ENCODE peak calls at places on chromosomes 16 and 17, in four cellular contexts. One of them, this sample, is unnamed.

GRCh38 chr17:37698132-37698615 is 46.7 kb downstream of the HNF1B start:
- DNase-seq in AG09319: no peak
- DNase-seq in stimulated activated CD4-positive, alpha-beta T cell treated with anti-CD3 and anti-CD28 coated beads, Interleukin-1b, Interleukin-23, amount 100 ng/mL, for 1 hour: no peak
- DNase-seq in HFFc6: peak; percentile 33
- DNase-seq in this sample: peak; percentile 51

GRCh38 chr16:21242756-21243155 is 9.3 kb downstream of the ANKS4B start:
- DNase-seq in AG09319: no peak
- DNase-seq in stimulated activated CD4-positive, alpha-beta T cell treated with anti-CD3 and anti-CD28 coated beads, Interleukin-1b, Interleukin-23, amount 100 ng/mL, for 1 hour: no peak
- DNase-seq in HFFc6: no peak
- DNase-seq in this sample: no peak

GRCh38 chr17:16943541-16944333 is 28.2 kb downstream of the TNFRSF13B start:
- DNase-seq in AG09319: no peak
- DNase-seq in stimulated activated CD4-positive, alpha-beta T cell treated with anti-CD3 and anti-CD28 coated beads, Interleukin-1b, Interleukin-23, amount 100 ng/mL, for 1 hour: no peak
- DNase-seq in HFFc6: no peak
- DNase-seq in this sample: no peak

GRCh38 chr16:52613508-52613907 is 66.6 kb upstream of the TOX3 start:
- DNase-seq in AG09319: no peak
- DNase-seq in stimulated activated CD4-positive, alpha-beta T cell treated with anti-CD3 and anti-CD28 coated beads, Interleukin-1b, Interleukin-23, amount 100 ng/mL, for 1 hour: no peak
- DNase-seq in HFFc6: no peak
- DNase-seq in this sample: no peak

GRCh38 chr17:40364906-40365305 is 369 bp upstream of the GJD3 start:
- DNase-seq in AG09319: no peak
- DNase-seq in stimulated activated CD4-positive, alpha-beta T cell treated with anti-CD3 and anti-CD28 coated beads, Interleukin-1b, Interleukin-23, amount 100 ng/mL, for 1 hour: no peak
- DNase-seq in HFFc6: no peak
- DNase-seq in this sample: no peak

GRCh38 chr17:61144876-61145564 is 254.6 kb upstream of the TBX2 start:
- DNase-seq in AG09319: no peak
- DNase-seq in stimulated activated CD4-positive, alpha-beta T cell treated with anti-CD3 and anti-CD28 coated beads, Interleukin-1b, Interleukin-23, amount 100 ng/mL, for 1 hour: no peak
- DNase-seq in HFFc6: no peak
- DNase-seq in this sample: no peak

GRCh38 chr16:48970216-48970615 is 311.4 kb downstream of the CBLN1 start:
- DNase-seq in AG09319: no peak
- DNase-seq in stimulated activated CD4-positive, alpha-beta T cell treated with anti-CD3 and anti-CD28 coated beads, Interleukin-1b, Interleukin-23, amount 100 ng/mL, for 1 hour: no peak
- DNase-seq in HFFc6: no peak
- DNase-seq in this sample: no peak

GRCh38 chr16:50588276-50588675 is 40.1 kb downstream of the NKD1 start:
- DNase-seq in AG09319: no peak
- DNase-seq in stimulated activated CD4-positive, alpha-beta T cell treated with anti-CD3 and anti-CD28 coated beads, Interleukin-1b, Interleukin-23, amount 100 ng/mL, for 1 hour: no peak
- DNase-seq in HFFc6: no peak
- DNase-seq in this sample: no peak

GRCh38 chr16:68778551-68779231 is 41.6 kb downstream of the CDH1 start:
- DNase-seq in AG09319: no peak
- DNase-seq in stimulated activated CD4-positive, alpha-beta T cell treated with anti-CD3 and anti-CD28 coated beads, Interleukin-1b, Interleukin-23, amount 100 ng/mL, for 1 hour: no peak
- DNase-seq in HFFc6: no peak
- DNase-seq in this sample: no peak

GRCh38 chr16:14050297-14051027 is 20.7 kb upstream of the MRTFB start:
- DNase-seq in AG09319: no peak
- DNase-seq in stimulated activated CD4-positive, alpha-beta T cell treated with anti-CD3 and anti-CD28 coated beads, Interleukin-1b, Interleukin-23, amount 100 ng/mL, for 1 hour: no peak
- DNase-seq in HFFc6: no peak
- DNase-seq in this sample: no peak

GRCh38 chr17:73007447-73007846 is 85.0 kb downstream of the SLC39A11 start:
- DNase-seq in AG09319: no peak
- DNase-seq in stimulated activated CD4-positive, alpha-beta T cell treated with anti-CD3 and anti-CD28 coated beads, Interleukin-1b, Interleukin-23, amount 100 ng/mL, for 1 hour: no peak
- DNase-seq in HFFc6: no peak
- DNase-seq in this sample: no peak

GRCh38 chr17:51397361-51398127 is 137.2 kb downstream of the UTP18 start:
- DNase-seq in AG09319: no peak
- DNase-seq in stimulated activated CD4-positive, alpha-beta T cell treated with anti-CD3 and anti-CD28 coated beads, Interleukin-1b, Interleukin-23, amount 100 ng/mL, for 1 hour: no peak
- DNase-seq in HFFc6: peak; percentile 32
- DNase-seq in this sample: peak; percentile 80

GRCh38 chr16:16028311-16028999 is 79.0 kb downstream of the ABCC1 start:
- DNase-seq in AG09319: no peak
- DNase-seq in stimulated activated CD4-positive, alpha-beta T cell treated with anti-CD3 and anti-CD28 coated beads, Interleukin-1b, Interleukin-23, amount 100 ng/mL, for 1 hour: no peak
- DNase-seq in HFFc6: no peak
- DNase-seq in this sample: no peak

GRCh38 chr17:81322271-81323082 is 27.4 kb upstream of the SLC38A10 start:
- DNase-seq in AG09319: no peak
- DNase-seq in stimulated activated CD4-positive, alpha-beta T cell treated with anti-CD3 and anti-CD28 coated beads, Interleukin-1b, Interleukin-23, amount 100 ng/mL, for 1 hour: no peak
- DNase-seq in HFFc6: no peak
- DNase-seq in this sample: no peak

GRCh38 chr17:61005358-61005757 is 327.7 kb downstream of the BCAS3 start:
- DNase-seq in AG09319: no peak
- DNase-seq in stimulated activated CD4-positive, alpha-beta T cell treated with anti-CD3 and anti-CD28 coated beads, Interleukin-1b, Interleukin-23, amount 100 ng/mL, for 1 hour: no peak
- DNase-seq in HFFc6: no peak
- DNase-seq in this sample: no peak

GRCh38 chr17:49887086-49887743 is 39.3 kb upstream of the TAC4 start:
- DNase-seq in AG09319: no peak
- DNase-seq in stimulated activated CD4-positive, alpha-beta T cell treated with anti-CD3 and anti-CD28 coated beads, Interleukin-1b, Interleukin-23, amount 100 ng/mL, for 1 hour: no peak
- DNase-seq in HFFc6: no peak
- DNase-seq in this sample: no peak

GRCh38 chr17:74392848-74393247 is 25.5 kb downstream of the GPR142 start:
- DNase-seq in AG09319: no peak
- DNase-seq in stimulated activated CD4-positive, alpha-beta T cell treated with anti-CD3 and anti-CD28 coated beads, Interleukin-1b, Interleukin-23, amount 100 ng/mL, for 1 hour: no peak
- DNase-seq in HFFc6: no peak
- DNase-seq in this sample: no peak

GRCh38 chr16:53220585-53220984 is 165.8 kb downstream of the CHD9 start:
- DNase-seq in AG09319: no peak
- DNase-seq in stimulated activated CD4-positive, alpha-beta T cell treated with anti-CD3 and anti-CD28 coated beads, Interleukin-1b, Interleukin-23, amount 100 ng/mL, for 1 hour: no peak
- DNase-seq in HFFc6: peak; percentile 70
- DNase-seq in this sample: peak; percentile 26

GRCh38 chr17:58694302-58694701 is 1.9 kb downstream of the RAD51C start:
- DNase-seq in AG09319: no peak
- DNase-seq in stimulated activated CD4-positive, alpha-beta T cell treated with anti-CD3 and anti-CD28 coated beads, Interleukin-1b, Interleukin-23, amount 100 ng/mL, for 1 hour: no peak
- DNase-seq in HFFc6: no peak
- DNase-seq in this sample: no peak

GRCh38 chr17:64084086-64084939 is 45.6 kb downstream of the ERN1 start:
- DNase-seq in AG09319: no peak
- DNase-seq in stimulated activated CD4-positive, alpha-beta T cell treated with anti-CD3 and anti-CD28 coated beads, Interleukin-1b, Interleukin-23, amount 100 ng/mL, for 1 hour: no peak
- DNase-seq in HFFc6: peak; percentile 19
- DNase-seq in this sample: peak; percentile 26

GRCh38 chr16:86823895-86824671 is 245.7 kb downstream of the FOXL1 start:
- DNase-seq in AG09319: no peak
- DNase-seq in stimulated activated CD4-positive, alpha-beta T cell treated with anti-CD3 and anti-CD28 coated beads, Interleukin-1b, Interleukin-23, amount 100 ng/mL, for 1 hour: no peak
- DNase-seq in HFFc6: no peak
- DNase-seq in this sample: peak; percentile 98

GRCh38 chr17:79631640-79632431 is 21.0 kb upstream of the RBFOX3 start:
- DNase-seq in AG09319: no peak
- DNase-seq in stimulated activated CD4-positive, alpha-beta T cell treated with anti-CD3 and anti-CD28 coated beads, Interleukin-1b, Interleukin-23, amount 100 ng/mL, for 1 hour: no peak
- DNase-seq in HFFc6: no peak
- DNase-seq in this sample: no peak

GRCh38 chr16:50859628-50860360 is 117.9 kb downstream of the CYLD start:
- DNase-seq in AG09319: no peak
- DNase-seq in stimulated activated CD4-positive, alpha-beta T cell treated with anti-CD3 and anti-CD28 coated beads, Interleukin-1b, Interleukin-23, amount 100 ng/mL, for 1 hour: no peak
- DNase-seq in HFFc6: no peak
- DNase-seq in this sample: no peak

GRCh38 chr17:34242976-34243731 is 11.9 kb upstream of the CCL2 start:
- DNase-seq in AG09319: no peak
- DNase-seq in stimulated activated CD4-positive, alpha-beta T cell treated with anti-CD3 and anti-CD28 coated beads, Interleukin-1b, Interleukin-23, amount 100 ng/mL, for 1 hour: no peak
- DNase-seq in HFFc6: no peak
- DNase-seq in this sample: no peak

This sample was measured in astrocyte of the spinal cord.